ENCODE peak calls at places on chromosome 11, in six cellular contexts. H is HCT116, U is fibroblast of lung, E is esophagus squamous epithelium, N is brain microvascular endothelial cell, Q is caudate nucleus. B is an unnamed sample.

GRCh38 chr11:74288911-74289310 is 22.5 kb downstream of the P4HA3 start:
- DNase-seq in E (no peak), Q (no peak), H (no peak), U (no peak), N (peak), B (no peak)

GRCh38 chr11:130945945-130946344 is 29.7 kb upstream of the SNX19 start:
- DNase-seq in H (no peak), U (peak), N (peak), E (no peak), Q (no peak), B (no peak)

GRCh38 chr11:120703358-120704152 is 192.0 kb downstream of the GRIK4 start:
- DNase-seq in E (no peak), H (no peak), N (no peak), Q (no peak), U (no peak), B (no peak)

GRCh38 chr11:117618956-117619355 is 178.1 kb downstream of the DSCAML1 start:
- DNase-seq in E (no peak), Q (no peak), N (no peak), H (no peak), U (no peak), B (no peak)

GRCh38 chr11:111403021-111403725 is 24.1 kb upstream of the POU2AF1 start:
- DNase-seq in N (no peak), H (no peak), Q (no peak), E (no peak), U (no peak), B (no peak)

GRCh38 chr11:78295991-78296930 is 107.5 kb downstream of the USP35 start:
- DNase-seq in Q (no peak), U (no peak), E (no peak), H (no peak), N (peak), B (no peak)

GRCh38 chr11:86014221-86014620 is 54.7 kb downstream of the PICALM start:
- DNase-seq in H (no peak), N (no peak), U (no peak), Q (no peak), E (no peak), B (no peak)

GRCh38 chr11:8313504-8314090 is 49.9 kb upstream of the LMO1 start:
- DNase-seq in N (no peak), Q (no peak), E (no peak), H (no peak), U (no peak), B (no peak)

GRCh38 chr11:79092791-79093313 is 348.0 kb downstream of the TENM4 start:
- DNase-seq in E (no peak), H (peak), N (peak), U (peak), Q (no peak), B (peak)

GRCh38 chr11:106473089-106473722 is 395.7 kb downstream of the AASDHPPT start:
- DNase-seq in H (no peak), Q (no peak), U (peak), E (no peak), N (peak), B (no peak)

GRCh38 chr11:57815476-57815875 is 53.9 kb downstream of the CTNND1 start:
- DNase-seq in N (no peak), Q (no peak), E (no peak), U (no peak), H (no peak), B (no peak)

GRCh38 chr11:126716456-126717083 is 284.0 kb downstream of the KIRREL3 start:
- DNase-seq in Q (no peak), H (peak), N (peak), E (no peak), U (peak), B (no peak)

GRCh38 chr11:17986007-17986710 is 26.7 kb downstream of the SERGEF start:
- DNase-seq in E (no peak), U (peak), H (peak), N (peak), Q (no peak), B (peak)

GRCh38 chr11:97280347-97280746 is 890.5 kb downstream of the JRKL start:
- DNase-seq in E (no peak), Q (no peak), U (no peak), H (no peak), N (no peak), B (no peak)

GRCh38 chr11:838441-839279 is 3.7 kb downstream of the POLR2L start:
- DNase-seq in Q (no peak), N (no peak), E (no peak), U (no peak), H (no peak), B (no peak)

GRCh38 chr11:837990-838307 is 4.4 kb downstream of the POLR2L start:
- DNase-seq in H (no peak), N (no peak), U (no peak), Q (no peak), E (no peak), B (no peak)

GRCh38 chr11:836700-837099 is 3.9 kb downstream of the CD151 start:
- DNase-seq in N (no peak), Q (no peak), H (no peak), E (no peak), U (no peak), B (no peak)

GRCh38 chr11:836274-836673 is 3.5 kb downstream of the CD151 start:
- DNase-seq in N (no peak), E (no peak), Q (no peak), H (no peak), U (no peak), B (no peak)

GRCh38 chr11:837189-837989 is 4.6 kb downstream of the CD151 start:
- DNase-seq in E (no peak), Q (no peak), N (no peak), U (no peak), H (no peak), B (no peak)
- H3K27ac ChIP-seq in E (no peak), Q (no peak), N (no peak), U (no peak), H (peak), B (peak)

GRCh38 chr11:36449566-36450390 is 60.3 kb downstream of the TRAF6 start:
- DNase-seq in U (peak), H (no peak), Q (no peak), E (no peak), N (no peak), B (no peak)
- H3K27ac ChIP-seq in U (no peak), H (no peak), Q (no peak), E (peak), N (no peak), B (no peak)

GRCh38 chr11:2926611-2927492 is 2.4 kb downstream of the PHLDA2 start:
- DNase-seq in Q (no peak), E (no peak), H (no peak), U (no peak), N (no peak), B (no peak)

GRCh38 chr11:2929511-2929879 is 275 bp upstream of the PHLDA2 start:
- DNase-seq in E (no peak), N (peak), H (peak), Q (no peak), U (peak), B (no peak)

GRCh38 chr11:2928605-2929510 is at the start of gene PHLDA2:
- DNase-seq in H (peak), U (peak), E (no peak), N (peak), Q (no peak), B (no peak)

GRCh38 chr11:2927851-2928604 is 1.2 kb downstream of the PHLDA2 start:
- DNase-seq in U (peak), N (no peak), H (no peak), E (no peak), Q (no peak), B (no peak)

GRCh38 chr11:2927493-2927800 is 1.8 kb downstream of the PHLDA2 start:
- DNase-seq in E (no peak), U (no peak), Q (no peak), N (no peak), H (no peak), B (no peak)
- H3K27ac ChIP-seq in E (no peak), U (no peak), Q (no peak), N (no peak), H (peak), B (peak)

GRCh38 chr11:42593426-42593825 is 718.4 kb upstream of the API5 start:
- DNase-seq in N (no peak), Q (no peak), E (no peak), H (no peak), U (no peak), B (no peak)

GRCh38 chr11:42595856-42596255 is 715.9 kb upstream of the API5 start:
- DNase-seq in U (no peak), E (no peak), N (no peak), Q (no peak), H (no peak), B (no peak)

DNA sequence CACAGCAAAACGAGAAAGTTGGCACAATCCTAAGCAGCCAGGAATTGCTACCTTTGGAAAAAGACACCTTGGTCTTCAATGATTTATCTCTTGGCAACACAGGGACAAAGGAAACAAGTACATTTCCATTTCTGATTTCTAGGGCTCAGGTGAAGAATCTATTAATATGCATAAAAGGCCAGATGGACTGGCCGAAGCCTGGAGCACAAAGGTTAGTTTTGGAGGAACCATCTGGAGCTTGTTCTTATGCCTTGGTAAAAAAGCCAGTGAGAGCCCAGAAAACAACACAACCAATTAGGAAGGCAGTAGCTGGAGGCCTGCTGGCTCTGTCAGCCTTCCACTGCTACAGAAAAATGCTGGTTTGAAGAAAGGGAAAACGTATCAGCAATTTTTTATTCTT is 713.5 kb upstream of the API5 start:
- DNase-seq in Q (no peak), H (no peak), U (no peak), N (no peak), E (no peak), B (no peak)
- H3K27ac ChIP-seq in Q (no peak), H (no peak), U (no peak), N (no peak), E (no peak), B (no peak)

GRCh38 chr11:68334923-68335322 is 22.5 kb downstream of the LRP5 start:
- DNase-seq in Q (no peak), E (no peak), N (no peak), U (no peak), H (no peak), B (no peak)
- H3K27ac ChIP-seq in Q (no peak), E (no peak), N (no peak), U (no peak), H (no peak), B (no peak)

DNA sequence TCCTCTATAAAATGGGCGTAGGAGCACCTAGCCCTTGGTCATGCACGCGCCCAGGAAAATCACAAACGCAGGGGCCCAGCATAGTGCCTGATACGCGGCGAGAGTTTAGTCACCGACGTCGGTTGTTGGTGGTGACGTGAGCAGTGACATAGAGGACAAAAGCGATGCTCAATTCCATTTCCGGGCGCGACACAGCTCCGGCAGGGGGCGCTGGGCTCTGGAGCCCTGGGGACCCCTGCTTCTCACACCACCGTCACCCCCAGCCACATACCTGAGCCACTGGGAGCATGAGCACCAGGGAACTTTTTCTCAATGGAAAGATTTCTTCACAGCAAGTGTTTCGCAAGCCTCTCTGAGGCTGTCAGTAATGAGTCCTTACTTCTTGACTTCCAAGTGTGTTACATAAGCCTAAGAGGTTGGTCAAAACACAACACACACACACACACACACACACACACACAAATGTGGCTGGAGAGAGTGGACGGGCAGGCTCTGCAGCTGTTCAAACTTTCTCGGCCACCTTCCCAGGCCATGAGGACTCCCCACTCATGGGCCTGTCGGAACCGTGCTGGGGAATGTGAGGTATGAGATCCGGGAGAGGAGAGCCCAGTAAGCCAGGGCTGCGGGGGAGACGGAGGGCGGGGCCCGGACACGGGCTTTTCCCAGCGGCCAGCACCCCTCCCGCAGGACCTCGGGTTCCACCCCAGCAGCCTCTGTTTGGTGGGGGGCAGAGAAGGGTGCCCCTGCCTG is 36.9 kb upstream of the LINC01488 start:
- DNase-seq in N (peak), H (no peak), Q (no peak), E (no peak), U (peak), B (peak)
- H3K27ac ChIP-seq in N (peak), H (no peak), Q (peak), E (peak), U (peak), B (peak)

DNA sequence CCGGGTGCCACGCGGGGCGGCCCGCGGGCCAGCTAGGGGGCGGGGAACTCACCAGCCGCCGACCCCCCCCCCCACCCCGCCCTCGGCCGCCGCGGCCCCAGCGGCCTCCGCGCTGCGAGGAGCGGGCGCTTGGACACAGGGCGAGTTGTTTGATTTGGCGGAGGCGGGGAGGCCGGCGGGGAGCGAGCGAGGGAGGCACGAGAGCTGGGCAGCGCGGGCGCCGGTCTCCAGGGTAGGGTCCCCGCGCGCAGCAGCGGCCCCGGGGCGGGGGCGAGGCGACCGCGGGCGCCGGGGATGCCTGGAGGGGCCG is 64.3 kb downstream of the NAV2 start:
- DNase-seq in E (no peak), Q (no peak), U (no peak), H (no peak), N (no peak), B (no peak)
- H3K27ac ChIP-seq in E (peak), Q (no peak), U (no peak), H (no peak), N (no peak), B (no peak)